ENCODE peak calls at places on chromosomes 4 and X, in five cellular contexts. J, V, U, F and Q are unnamed samples. For H3K4me1, the result is how much of the 10 kb centered on the place peaks cover.

GRCh38 chr4:152382057-152382785 is 153.7 kb downstream of the FBXW7 start:
- DNase-seq in J (no peak), V (no peak), U (no peak), F (peak), Q (no peak)

GRCh38 chr4:29453421-29453820 is 1266.7 kb upstream of the PCDH7 start:
- DNase-seq in J (no peak), V (no peak), U (no peak), F (peak), Q (no peak)

GRCh38 chr4:149264093-149264733 is 551.4 kb downstream of the IQCM start:
- DNase-seq in J (peak), V (peak), U (peak), F (peak), Q (peak)

GRCh38 chrX:16839852-16840460 is 30.2 kb downstream of the RBBP7 start:
- DNase-seq in J (peak), V (no peak), U (no peak), F (peak), Q (peak)

GRCh38 chr4:87662871-87663270 is 12.8 kb downstream of the DMP1 start:
- DNase-seq in J (no peak), V (no peak), U (no peak), F (no peak), Q (no peak)

GRCh38 chr4:78749972-78750727 is 26.0 kb upstream of the BMP2K start:
- DNase-seq in J (no peak), V (no peak), U (no peak), F (peak), Q (no peak)

GRCh38 chrX:41561045-41561444 is 113.9 kb downstream of the NYX start:
- DNase-seq in J (no peak), V (peak), U (no peak), F (peak), Q (peak)

GRCh38 chr4:37392540-37393255 is 148.2 kb downstream of the NWD2 start:
- DNase-seq in J (no peak), V (peak), U (no peak), F (no peak), Q (no peak)

GRCh38 chr4:120842046-120842445 is 80.5 kb downstream of the PRDM5 start:
- DNase-seq in J (no peak), V (no peak), U (no peak), F (peak), Q (no peak)

GRCh38 chr4:78410225-78410624 is 141.3 kb upstream of the ANXA3 start:
- DNase-seq in J (no peak), V (no peak), U (no peak), F (no peak), Q (no peak)

GRCh38 chr4:23728393-23728792 is 161.5 kb downstream of the PPARGC1A start:
- DNase-seq in J (peak), V (no peak), U (no peak), F (no peak), Q (no peak)

GRCh38 chr4:12583286-12583685 is 900.9 kb downstream of the RAB28 start:
- DNase-seq in J (no peak), V (no peak), U (no peak), F (no peak), Q (no peak)

GRCh38 chr4:57424231-57424897 is 314.2 kb upstream of the IGFBP7 start:
- DNase-seq in J (no peak), V (peak), U (no peak), F (peak), Q (no peak)

GRCh38 chrX:151974336-151975227 is at the start of gene GABRE:
- DNase-seq in J (no peak), V (peak), U (peak), F (peak), Q (no peak)

GRCh38 chrX:40099046-40099968 is 1.5 kb upstream of the BCOR start:
- DNase-seq in J (no peak), V (peak), U (peak), F (peak), Q (no peak)

GRCh38 chr4:138749303-138749702 is 266.3 kb upstream of the NOCT start:
- DNase-seq in J (no peak), V (no peak), U (no peak), F (peak), Q (peak)

GRCh38 chr4:25509656-25510055 is 132.6 kb downstream of the ANAPC4 start:
- DNase-seq in J (no peak), V (no peak), U (no peak), F (no peak), Q (peak)

GRCh38 chr4:25506032-25506571 is 129.0 kb downstream of the ANAPC4 start:
- DNase-seq in J (no peak), V (no peak), U (no peak), F (no peak), Q (no peak)

GRCh38 chr4:25503779-25504178 is 126.7 kb downstream of the ANAPC4 start:
- DNase-seq in J (no peak), V (no peak), U (no peak), F (no peak), Q (no peak)

GRCh38 chr4:25504932-25505636 is 128.0 kb downstream of the ANAPC4 start:
- DNase-seq in J (no peak), V (no peak), U (no peak), F (no peak), Q (no peak)

GRCh38 chr4:25505637-25505991 is 128.6 kb downstream of the ANAPC4 start:
- DNase-seq in J (no peak), V (no peak), U (no peak), F (no peak), Q (no peak)
- H3K4me1 ChIP-seq in J (under half), V (under half), U (under half), F (under half), Q (under half)

GRCh38 chr4:132565542-132565941 is 583.6 kb upstream of the PCDH10 start:
- DNase-seq in J (no peak), V (no peak), U (no peak), F (no peak), Q (no peak)
- H3K4me1 ChIP-seq in J (under half), V (under half), U (under half), F (under half), Q (under half)

DNA sequence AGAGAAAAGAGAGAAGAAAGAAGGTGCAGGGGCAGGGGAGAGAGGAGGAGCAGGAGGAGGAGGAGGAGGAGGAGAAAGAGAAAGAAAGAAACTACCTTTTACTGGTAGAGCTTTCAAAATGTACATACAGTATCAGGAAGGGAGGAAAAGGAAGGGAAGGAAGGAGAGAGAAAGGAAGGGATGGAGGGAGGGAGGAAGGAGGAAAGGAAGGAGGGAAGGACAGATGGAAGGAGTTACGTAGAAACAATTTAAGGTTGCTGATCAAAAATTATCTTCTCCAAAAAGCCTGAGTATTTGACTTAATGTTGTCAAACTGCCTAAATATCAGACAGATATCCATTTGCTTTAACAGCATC is 13.4 kb downstream of the TBC1D9 start:
- DNase-seq in J (no peak), V (no peak), U (no peak), F (no peak), Q (no peak)
- H3K4me1 ChIP-seq in J (under half), V (under half), U (under half), F (under half), Q (under half)

GRCh38 chr4:7874838-7875237 is 64.8 kb downstream of the AFAP1 start:
- DNase-seq in J (no peak), V (no peak), U (no peak), F (no peak), Q (no peak)
- H3K4me1 ChIP-seq in J (under half), V (under half), U (under half), F (half or more), Q (under half)

GRCh38 chrX:65755786-65756185 is 88.3 kb downstream of the MSN start:
- DNase-seq in J (no peak), V (no peak), U (no peak), F (no peak), Q (no peak)

GRCh38 chrX:65745992-65746391 is 78.5 kb downstream of the MSN start:
- DNase-seq in J (no peak), V (no peak), U (no peak), F (no peak), Q (no peak)

GRCh38 chrX:65750674-65751469 is 83.4 kb downstream of the MSN start:
- DNase-seq in J (no peak), V (no peak), U (no peak), F (no peak), Q (no peak)

GRCh38 chrX:65752294-65752693 is 84.8 kb downstream of the MSN start:
- DNase-seq in J (no peak), V (no peak), U (no peak), F (no peak), Q (no peak)

GRCh38 chrX:65751511-65751910 is 84.1 kb downstream of the MSN start:
- DNase-seq in J (no peak), V (no peak), U (no peak), F (no peak), Q (no peak)
- H3K4me1 ChIP-seq in J (under half), V (under half), U (under half), F (under half), Q (under half)

DNA sequence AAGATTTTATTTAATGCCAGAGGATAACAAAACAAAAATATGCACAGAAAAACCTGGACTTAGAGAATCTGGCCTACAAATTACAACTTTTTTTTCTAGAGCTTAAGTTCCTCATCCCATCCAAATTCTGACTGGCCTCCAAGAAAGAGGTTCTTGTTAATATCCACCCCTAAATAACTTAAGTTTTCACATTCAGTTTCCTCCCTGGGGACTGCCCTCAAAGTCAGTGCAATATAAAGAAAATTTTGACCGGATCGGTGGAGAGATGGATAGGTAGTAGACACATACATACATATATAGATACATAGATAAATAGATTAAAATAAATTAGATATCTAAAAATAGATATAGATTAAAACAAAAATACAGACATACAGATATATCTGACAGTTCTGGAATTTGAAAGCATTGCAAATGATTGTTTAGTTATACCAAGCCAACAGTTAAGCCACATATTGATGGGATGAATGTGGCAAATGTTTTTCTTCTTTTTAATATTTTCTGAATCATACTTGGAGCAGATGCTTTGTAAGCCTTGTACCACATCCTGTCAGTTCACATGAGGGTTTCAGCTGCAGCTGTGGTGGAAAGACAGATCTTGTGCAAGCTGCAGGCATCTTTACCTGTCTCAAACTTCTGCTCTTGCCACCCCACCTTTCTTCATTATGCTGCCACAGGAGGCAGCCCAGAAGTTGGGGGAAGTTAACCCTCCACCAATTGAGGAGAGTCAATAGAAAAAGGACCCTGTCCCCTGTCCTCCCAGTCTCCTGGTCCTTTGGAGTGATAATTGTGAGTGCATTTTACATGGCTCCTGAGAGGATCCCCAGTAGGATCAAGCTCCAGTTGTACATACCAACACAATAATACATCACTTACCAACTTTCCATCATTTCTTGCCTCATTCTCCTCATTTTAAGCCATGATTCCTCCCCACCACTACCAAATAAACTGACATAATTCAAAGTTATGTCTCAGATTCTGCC is 58.5 kb upstream of the PRDM8 start:
- DNase-seq in J (no peak), V (no peak), U (no peak), F (peak), Q (no peak)
- H3K4me1 ChIP-seq in J (under half), V (under half), U (under half), F (under half), Q (under half)

GRCh38 chr4:8589336-8589735 is 3.2 kb upstream of the CPZ start:
- DNase-seq in J (no peak), V (no peak), U (no peak), F (no peak), Q (no peak)
- H3K4me1 ChIP-seq in J (under half), V (under half), U (under half), F (under half), Q (under half)

DNA sequence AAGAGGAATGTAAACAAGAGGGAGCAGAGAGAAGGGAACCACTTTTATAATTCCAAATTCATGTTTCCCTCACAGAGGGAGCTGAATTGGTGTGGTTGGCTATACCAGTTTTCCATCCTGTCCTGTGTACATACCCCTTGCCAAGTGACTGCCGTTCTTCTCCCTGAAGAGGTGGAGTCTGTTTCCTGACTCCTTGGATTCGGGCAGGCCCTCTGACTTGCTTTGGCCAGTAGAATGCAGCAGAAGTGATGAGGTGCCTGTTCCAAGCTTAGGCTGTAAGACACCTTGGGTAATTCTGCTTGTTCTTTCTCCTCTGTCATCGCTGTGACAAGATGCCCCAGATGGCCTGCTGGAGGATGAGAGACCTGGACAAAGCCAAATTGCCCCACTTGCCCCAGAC is 124.7 kb downstream of the UCHL1 start:
- DNase-seq in J (no peak), V (no peak), U (no peak), F (no peak), Q (no peak)
- H3K4me1 ChIP-seq in J (under half), V (under half), U (under half), F (under half), Q (under half)

GRCh38 chr4:26075588-26075987 is 161.6 kb downstream of the SMIM20 start:
- DNase-seq in J (no peak), V (no peak), U (no peak), F (no peak), Q (no peak)

GRCh38 chr4:26076000-26076587 is 162.1 kb downstream of the SMIM20 start:
- DNase-seq in J (no peak), V (no peak), U (no peak), F (peak), Q (no peak)

GRCh38 chr4:26076896-26077295 is 162.9 kb downstream of the SMIM20 start:
- DNase-seq in J (no peak), V (no peak), U (no peak), F (no peak), Q (no peak)

GRCh38 chr4:26074672-26075071 is 160.7 kb downstream of the SMIM20 start:
- DNase-seq in J (no peak), V (no peak), U (no peak), F (no peak), Q (no peak)

GRCh38 chr4:26077840-26078239 is 163.8 kb downstream of the SMIM20 start:
- DNase-seq in J (no peak), V (no peak), U (no peak), F (no peak), Q (no peak)
- H3K4me1 ChIP-seq in J (under half), V (under half), U (under half), F (under half), Q (under half)